ENCODE peak calls at places on chromosomes 4 and X, in five cellular contexts. One of them, this sample, is unnamed.

GRCh38 chr4:156734965-156735895 is 236.4 kb downstream of the PDGFC start:
- DNase-seq in AG10803: peak; percentile 49
- DNase-seq in brain microvascular endothelial cell: no peak
- DNase-seq in AG09309: no peak
- DNase-seq in Calu3: no peak
- DNase-seq in this sample: no peak

GRCh38 chrX:55056820-55057690 is 17.8 kb upstream of the PAGE2B start:
- DNase-seq in AG10803: peak; percentile 6
- DNase-seq in brain microvascular endothelial cell: peak; percentile 79
- DNase-seq in AG09309: peak; percentile 3
- DNase-seq in Calu3: no peak
- DNase-seq in this sample: no peak

GRCh38 chrX:136028383-136028984 is 43.2 kb downstream of the SLC9A6 start:
- DNase-seq in AG10803: peak; percentile 66
- DNase-seq in brain microvascular endothelial cell: no peak
- DNase-seq in AG09309: peak; percentile 31
- DNase-seq in Calu3: peak; percentile 2
- DNase-seq in this sample: no peak

GRCh38 chr4:25551608-25552007 is 104.0 kb upstream of the SLC34A2 start:
- DNase-seq in AG10803: no peak
- DNase-seq in brain microvascular endothelial cell: no peak
- DNase-seq in AG09309: no peak
- DNase-seq in Calu3: no peak
- DNase-seq in this sample: no peak

GRCh38 chr4:181213562-181213961 is 1029.6 kb upstream of the TENM3 start:
- DNase-seq in AG10803: peak; percentile 47
- DNase-seq in brain microvascular endothelial cell: no peak
- DNase-seq in AG09309: no peak
- DNase-seq in Calu3: no peak
- DNase-seq in this sample: no peak

GRCh38 chrX:47751670-47752069 is 85.0 kb upstream of the ZNF81 start:
- DNase-seq in AG10803: peak; percentile 26
- DNase-seq in brain microvascular endothelial cell: no peak
- DNase-seq in AG09309: no peak
- DNase-seq in Calu3: peak; percentile 64
- DNase-seq in this sample: no peak

GRCh38 chr4:152316969-152317368 is 218.9 kb downstream of the FBXW7 start:
- DNase-seq in AG10803: peak; percentile 17
- DNase-seq in brain microvascular endothelial cell: no peak
- DNase-seq in AG09309: no peak
- DNase-seq in Calu3: no peak
- DNase-seq in this sample: no peak

GRCh38 chr4:146275370-146275769 is 61.0 kb downstream of the REELD1 start:
- DNase-seq in AG10803: no peak
- DNase-seq in brain microvascular endothelial cell: no peak
- DNase-seq in AG09309: no peak
- DNase-seq in Calu3: no peak
- DNase-seq in this sample: no peak

GRCh38 chrX:45697591-45697990 is 496.9 kb upstream of the DIPK2B start:
- DNase-seq in AG10803: peak; percentile 74
- DNase-seq in brain microvascular endothelial cell: peak; percentile 66
- DNase-seq in AG09309: peak; percentile 40
- DNase-seq in Calu3: no peak
- DNase-seq in this sample: no peak

GRCh38 chr4:22462693-22463092 is 53.2 kb downstream of the ADGRA3 start:
- DNase-seq in AG10803: no peak
- DNase-seq in brain microvascular endothelial cell: no peak
- DNase-seq in AG09309: no peak
- DNase-seq in Calu3: no peak
- DNase-seq in this sample: no peak

GRCh38 chrX:18390941-18391538 is 34.4 kb upstream of the CDKL5 start:
- DNase-seq in AG10803: peak; percentile 48
- DNase-seq in brain microvascular endothelial cell: peak; percentile 40
- DNase-seq in AG09309: peak; percentile 13
- DNase-seq in Calu3: peak; percentile 45
- DNase-seq in this sample: peak; percentile 86

GRCh38 chrX:51894697-51895336 is 1.4 kb downstream of the MAGED1 start:
- DNase-seq in AG10803: peak; percentile 38
- DNase-seq in brain microvascular endothelial cell: no peak
- DNase-seq in AG09309: no peak
- DNase-seq in Calu3: no peak
- DNase-seq in this sample: peak; percentile 76

GRCh38 chr4:106773106-106773905 is 262.8 kb downstream of the DKK2 start:
- DNase-seq in AG10803: peak; percentile 86
- DNase-seq in brain microvascular endothelial cell: peak; percentile 14
- DNase-seq in AG09309: peak; percentile 39
- DNase-seq in Calu3: no peak
- DNase-seq in this sample: peak; percentile 58

GRCh38 chr4:186823989-186824388 is 100.3 kb upstream of the FAT1 start:
- DNase-seq in AG10803: peak; percentile 62
- DNase-seq in brain microvascular endothelial cell: no peak
- DNase-seq in AG09309: no peak
- DNase-seq in Calu3: no peak
- DNase-seq in this sample: no peak

GRCh38 chrX:72392816-72393800 is 87.4 kb upstream of the CITED1 start:
- DNase-seq in AG10803: no peak
- DNase-seq in brain microvascular endothelial cell: no peak
- DNase-seq in AG09309: no peak
- DNase-seq in Calu3: no peak
- DNase-seq in this sample: no peak

GRCh38 chr4:3712112-3712805 is 53.9 kb upstream of the ADRA2C start:
- DNase-seq in AG10803: no peak
- DNase-seq in brain microvascular endothelial cell: no peak
- DNase-seq in AG09309: no peak
- DNase-seq in Calu3: no peak
- DNase-seq in this sample: peak; percentile 55

GRCh38 chr4:28014469-28014868 is 1153.8 kb downstream of the STIM2 start:
- DNase-seq in AG10803: no peak
- DNase-seq in brain microvascular endothelial cell: no peak
- DNase-seq in AG09309: no peak
- DNase-seq in Calu3: no peak
- DNase-seq in this sample: no peak

This sample was measured in posterior vena cava.